ENCODE peak calls at places on chromosomes 16 and 17, in seven cellular contexts. D is cardiac fibroblast, H is fibroblast of lung, O is Peyer's patch, F is AG09319, K is nephron progenitor cell, I is lower leg skin. J is an unnamed sample.

GRCh38 chr16:48852955-48853354 is 243.0 kb upstream of the N4BP1 start:
- DNase-seq in D (no peak), O (no peak), H (no peak), F (no peak), K (peak; percentile 42), I (no peak), J (no peak)

GRCh38 chr17:60941028-60941427 is 263.4 kb downstream of the BCAS3 start:
- DNase-seq in K (no peak), H (peak; percentile 100), O (peak; percentile 80), I (no peak), D (peak; percentile 93), F (peak; percentile 72), J (no peak)

GRCh38 chr16:28192811-28193529 is 18.8 kb downstream of the XPO6 start:
- DNase-seq in F (no peak), H (no peak), K (no peak), I (peak; percentile 76), D (no peak), O (peak; percentile 92), J (no peak)

GRCh38 chr16:72952404-72953301 is 95.3 kb downstream of the ZFHX3 start:
- DNase-seq in F (no peak), H (peak; percentile 37), D (peak; percentile 51), I (no peak), K (no peak), O (no peak), J (no peak)

GRCh38 chr17:5703736-5704135 is 119.4 kb upstream of the NLRP1 start:
- DNase-seq in F (no peak), H (no peak), I (peak; percentile 52), D (no peak), K (no peak), O (peak; percentile 21), J (no peak)

GRCh38 chr17:48296453-48296852 is 133.6 kb downstream of the SKAP1 start:
- DNase-seq in K (no peak), F (no peak), I (no peak), H (no peak), D (no peak), O (no peak), J (no peak)

GRCh38 chr16:47258874-47259461 is 115.2 kb upstream of the NETO2 start:
- DNase-seq in O (no peak), K (no peak), H (peak; percentile 42), D (peak; percentile 27), F (no peak), I (no peak), J (no peak)

GRCh38 chr16:733382-734207 is 6.7 kb downstream of the HAGHL start:
- DNase-seq in K (peak; percentile 53), F (no peak), D (no peak), O (no peak), H (no peak), I (no peak), J (no peak)

GRCh38 chr17:54180919-54181318 is 358.2 kb downstream of the KIF2B start:
- DNase-seq in H (no peak), D (no peak), I (no peak), O (no peak), F (no peak), K (no peak), J (no peak)

GRCh38 chr17:54900457-54901229 is at the start of gene TOM1L1:
- DNase-seq in O (peak; percentile 88), D (peak; percentile 63), K (peak; percentile 82), H (peak; percentile 53), I (peak; percentile 91), F (no peak), J (peak; percentile 54)

GRCh38 chr16:57382535-57383275 is 10.4 kb downstream of the CX3CL1 start:
- DNase-seq in K (no peak), F (no peak), I (peak; percentile 82), D (no peak), O (no peak), H (no peak), J (no peak)
- TF ChIP-seq CTCF in K (no peak), F (no peak), I (no peak), D (peak; percentile 2), O (no peak), H (no peak), J (no peak)

GRCh38 chr16:67259705-67260104 is 10.9 kb downstream of the SLC9A5 start:
- DNase-seq in F (no peak), I (no peak), H (no peak), K (no peak), O (no peak), D (no peak), J (no peak)
- TF ChIP-seq CTCF in F (no peak), I (no peak), H (no peak), K (no peak), O (no peak), D (no peak), J (no peak)

DNA sequence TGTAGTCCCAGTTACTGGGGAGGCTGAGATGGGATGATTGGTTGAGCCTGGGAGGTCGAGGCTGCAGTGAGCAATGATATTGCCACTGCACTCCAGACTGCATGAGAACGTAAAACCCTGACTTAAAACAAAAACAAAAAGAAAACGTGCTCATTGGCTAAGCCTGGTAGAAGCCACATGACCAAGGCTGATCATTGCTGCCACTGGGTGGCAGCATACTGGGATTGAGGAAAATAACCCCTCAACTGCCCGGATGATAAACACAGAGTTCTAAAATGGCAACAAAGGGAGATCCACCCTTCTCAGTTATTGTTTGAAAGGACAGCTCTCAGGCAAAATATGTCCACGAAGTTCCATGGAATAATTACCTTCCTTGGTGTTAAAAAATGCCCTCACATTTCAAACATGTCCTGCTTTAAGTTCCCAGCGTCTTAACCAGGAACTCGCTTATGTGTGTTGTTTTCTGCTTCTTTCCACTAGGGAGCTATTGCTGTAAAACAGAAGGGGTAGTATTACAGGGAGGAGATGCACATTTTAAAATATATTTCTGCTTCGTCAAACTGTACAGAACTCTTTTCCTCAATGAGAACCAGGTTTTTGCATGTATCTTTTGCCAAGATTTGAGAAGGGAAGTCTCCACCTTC is 675.3 kb downstream of the MAF start:
- DNase-seq in H (no peak), D (no peak), I (peak; percentile 63), F (no peak), K (no peak), O (peak; percentile 80), J (no peak)
- TF ChIP-seq CTCF in H (no peak), D (peak; percentile 19), I (no peak), F (no peak), K (peak; percentile 22), O (no peak), J (peak; percentile 39)

GRCh38 chr17:46208997-46209396 is 15.8 kb upstream of the KANSL1 start:
- DNase-seq in F (no peak), I (no peak), H (no peak), O (no peak), K (no peak), D (no peak), J (no peak)

GRCh38 chr17:46216682-46217081 is 23.5 kb upstream of the KANSL1 start:
- DNase-seq in I (no peak), O (no peak), D (no peak), K (no peak), H (no peak), F (no peak), J (no peak)

DNA sequence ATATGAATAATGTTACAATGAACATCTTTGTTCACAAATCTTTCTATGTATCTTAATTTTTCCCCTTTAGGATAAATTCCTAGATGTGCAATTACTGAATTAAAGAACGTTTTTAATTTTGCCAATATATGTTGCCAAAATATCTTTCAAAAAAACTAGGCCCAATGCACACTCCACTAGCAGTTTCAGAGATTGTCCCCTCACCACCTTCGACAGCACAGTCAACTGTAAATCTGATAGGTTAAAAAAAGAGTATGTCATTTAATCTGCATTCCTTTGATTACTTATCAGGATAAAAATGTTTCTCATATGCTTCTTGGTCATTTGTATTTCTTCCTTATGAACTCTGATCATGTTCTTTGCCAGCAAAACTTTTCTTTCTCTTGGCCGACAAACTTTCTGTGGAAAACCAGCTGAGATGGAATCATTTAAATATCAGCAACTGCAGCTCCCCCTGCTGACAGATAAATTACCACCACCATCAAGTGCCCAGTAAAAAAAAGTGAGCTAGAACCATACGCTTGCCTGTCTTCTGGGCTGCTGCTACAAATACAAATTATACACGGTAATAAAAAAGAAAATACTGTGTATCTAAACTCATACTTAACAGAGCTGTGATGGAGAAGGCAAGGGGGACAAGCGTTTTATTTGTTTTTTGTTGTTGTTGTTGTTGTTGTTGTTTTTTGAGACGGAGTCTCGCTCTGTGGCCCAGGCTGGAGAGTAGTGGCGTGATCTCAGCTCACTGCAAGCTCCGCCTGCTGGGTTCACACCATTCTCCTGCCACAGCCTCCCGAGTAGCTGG is 19.6 kb upstream of the KANSL1 start:
- DNase-seq in D (peak; percentile 89), H (peak; percentile 89), I (no peak), O (peak; percentile 89), K (peak; percentile 47), F (peak; percentile 58), J (peak; percentile 65)
- TF ChIP-seq CTCF in D (peak; percentile 80), H (peak; percentile 91), I (peak; percentile 79), O (peak; percentile 67), K (peak; percentile 81), F (peak; percentile 65), J (peak; percentile 98)

GRCh38 chr17:76123749-76124581 is 17.1 kb downstream of the FOXJ1 start:
- DNase-seq in K (no peak), O (no peak), H (no peak), D (no peak), I (no peak), F (no peak), J (no peak)
- TF ChIP-seq CTCF in K (no peak), O (no peak), H (no peak), D (no peak), I (no peak), F (no peak), J (no peak)

GRCh38 chr16:78973041-78973440 is 627.5 kb downstream of the MAF start:
- DNase-seq in H (no peak), K (no peak), F (no peak), D (no peak), O (no peak), I (no peak), J (peak; percentile 13)
- TF ChIP-seq CTCF in H (no peak), K (no peak), F (no peak), D (no peak), O (no peak), I (no peak), J (no peak)

GRCh38 chr16:15521758-15522509 is 87.5 kb downstream of the BMERB1 start:
- DNase-seq in O (no peak), I (no peak), K (no peak), H (peak; percentile 23), D (peak; percentile 87), F (no peak), J (no peak)
- TF ChIP-seq CTCF in O (no peak), I (no peak), K (no peak), H (no peak), D (no peak), F (no peak), J (no peak)